ENCODE peak calls at places on chromosomes 6 and 20, in nine cellular contexts. E, R, F, H, X, D, P, J and Y are unnamed samples.

GRCh38 chr6:13066050-13066449 is 262.3 kb downstream of the TBC1D7 start:
- DNase-seq in X (no peak), D (no peak), E (no peak), R (no peak), P (no peak), J (no peak), H (no peak), F (no peak), Y (no peak)

GRCh38 chr6:113920663-113921267 is 50.2 kb downstream of the HDAC2 start:
- DNase-seq in H (no peak), P (no peak), D (no peak), J (no peak), F (no peak), R (no peak), E (no peak), X (no peak), Y (no peak)

GRCh38 chr6:109484161-109484560 is 1.1 kb upstream of the ZBTB24 start:
- DNase-seq in R (peak; percentile 41), E (no peak), X (no peak), D (no peak), F (no peak), H (no peak), J (peak; percentile 23), P (no peak), Y (no peak)

GRCh38 chr6:160276126-160276525 is 17.5 kb upstream of the SLC22A2 start:
- DNase-seq in D (no peak), P (no peak), R (no peak), J (no peak), E (no peak), F (no peak), X (no peak), H (no peak), Y (no peak)

GRCh38 chr6:129577691-129578090 is 132.3 kb downstream of the ARHGAP18 start:
- DNase-seq in P (no peak), X (no peak), D (no peak), E (no peak), J (no peak), H (no peak), F (no peak), R (no peak), Y (no peak)

GRCh38 chr6:78231002-78231401 is 578.2 kb downstream of the MEI4 start:
- DNase-seq in X (no peak), E (no peak), J (no peak), H (no peak), P (no peak), F (no peak), D (no peak), R (no peak), Y (no peak)

GRCh38 chr20:20364747-20365558 is 3.0 kb upstream of the INSM1 start:
- DNase-seq in E (no peak), P (no peak), X (no peak), H (no peak), J (no peak), F (no peak), D (no peak), R (no peak), Y (no peak)

GRCh38 chr6:47042238-47042843 is at the start of gene ADGRF1:
- DNase-seq in X (no peak), E (no peak), P (no peak), R (no peak), F (no peak), H (no peak), J (no peak), D (no peak), Y (no peak)

GRCh38 chr20:53216856-53217576 is 244.9 kb downstream of the TSHZ2 start:
- DNase-seq in X (peak; percentile 58), J (peak; percentile 44), D (peak; percentile 41), E (peak; percentile 74), F (peak; percentile 80), P (peak; percentile 79), R (peak; percentile 6), H (peak; percentile 3), Y (peak; percentile 73)

GRCh38 chr20:53914861-53915458 is 155.4 kb downstream of the BCAS1 start:
- DNase-seq in D (peak; percentile 32), F (no peak), H (no peak), E (no peak), P (no peak), R (peak; percentile 42), J (no peak), X (no peak), Y (no peak)

GRCh38 chr6:53815381-53816119 is 20.7 kb downstream of the LRRC1 start:
- DNase-seq in J (no peak), E (no peak), X (no peak), H (no peak), P (no peak), D (no peak), F (no peak), R (no peak), Y (no peak)

GRCh38 chr6:140857734-140858380 is 1274.9 kb upstream of the GJE1 start:
- DNase-seq in P (no peak), J (peak; percentile 77), H (no peak), R (peak; percentile 65), E (no peak), D (peak; percentile 11), F (no peak), X (peak; percentile 17), Y (no peak)

GRCh38 chr6:135182120-135182992 is 1.2 kb downstream of the MYB start:
- DNase-seq in P (peak; percentile 38), F (peak; percentile 64), X (no peak), H (no peak), E (no peak), D (no peak), R (no peak), J (peak; percentile 44), Y (peak; percentile 47)

GRCh38 chr6:3370361-3371221 is 86.3 kb downstream of the SLC22A23 start:
- DNase-seq in P (peak; percentile 77), R (no peak), D (no peak), F (no peak), X (no peak), E (no peak), J (no peak), H (no peak), Y (no peak)

GRCh38 chr6:159077123-159077522 is 32.3 kb upstream of the TAGAP start:
- DNase-seq in P (no peak), D (no peak), E (no peak), X (no peak), F (no peak), R (no peak), J (no peak), H (no peak), Y (no peak)

GRCh38 chr20:47008842-47009518 is 114.3 kb downstream of the EYA2 start:
- DNase-seq in X (no peak), R (no peak), E (no peak), F (no peak), J (no peak), H (no peak), P (no peak), D (no peak), Y (no peak)

GRCh38 chr20:4813839-4814695 is 92.4 kb downstream of the PRND start:
- DNase-seq in J (no peak), H (no peak), R (peak; percentile 71), P (peak; percentile 88), D (no peak), F (no peak), X (no peak), E (peak; percentile 31), Y (peak; percentile 69)

GRCh38 chr6:166786704-166787293 is 159.7 kb upstream of the RPS6KA2 start:
- DNase-seq in D (peak; percentile 69), H (no peak), F (no peak), J (peak; percentile 83), P (peak; percentile 58), E (peak; percentile 14), R (peak; percentile 83), X (peak; percentile 61), Y (peak; percentile 54)

GRCh38 chr6:35083507-35083906 is 57.6 kb downstream of the TCP11 start:
- DNase-seq in D (no peak), J (no peak), P (no peak), F (no peak), H (no peak), R (no peak), X (peak; percentile 10), E (no peak), Y (no peak)

GRCh38 chr6:104527761-104528415 is 331.8 kb downstream of the HACE1 start:
- DNase-seq in E (no peak), P (no peak), J (peak; percentile 43), D (no peak), F (no peak), X (no peak), R (peak; percentile 62), H (no peak), Y (no peak)

GRCh38 chr6:141464490-141464889 is 668.2 kb upstream of the GJE1 start:
- DNase-seq in R (no peak), D (peak; percentile 60), E (no peak), X (no peak), H (no peak), F (no peak), P (peak; percentile 13), J (peak; percentile 91), Y (no peak)

GRCh38 chr20:40110241-40110910 is 578.7 kb downstream of the MAFB start:
- DNase-seq in X (no peak), F (no peak), J (no peak), R (no peak), E (no peak), H (peak; percentile 21), D (no peak), P (no peak), Y (no peak)

GRCh38 chr6:133218831-133219230 is 22.3 kb upstream of the EYA4 start:
- DNase-seq in R (no peak), D (no peak), P (no peak), E (no peak), H (no peak), X (no peak), J (no peak), F (no peak), Y (no peak)

GRCh38 chr6:95099410-95099809 is 477.9 kb upstream of the MANEA start:
- DNase-seq in D (no peak), E (no peak), X (no peak), H (no peak), J (no peak), P (no peak), R (no peak), F (no peak), Y (no peak)

GRCh38 chr6:119119989-119120388 is 41.5 kb upstream of the FAM184A start:
- DNase-seq in J (peak; percentile 89), R (no peak), X (no peak), P (no peak), E (no peak), H (no peak), F (no peak), D (no peak), Y (no peak)

GRCh38 chr6:80215063-80215462 is 108.6 kb downstream of the BCKDHB start:
- DNase-seq in D (no peak), R (no peak), F (no peak), J (no peak), P (no peak), X (no peak), H (no peak), E (no peak), Y (no peak)

GRCh38 chr20:46964299-46965123 is 69.9 kb downstream of the EYA2 start:
- DNase-seq in R (no peak), X (no peak), J (no peak), H (no peak), P (no peak), E (no peak), D (no peak), F (no peak), Y (no peak)

GRCh38 chr6:45721665-45722064 is 294.0 kb downstream of the CLIC5 start:
- DNase-seq in R (no peak), E (no peak), P (no peak), J (no peak), D (no peak), F (no peak), H (no peak), X (no peak), Y (no peak)

GRCh38 chr20:44271915-44272663 is 25.0 kb downstream of the GDAP1L1 start:
- DNase-seq in P (no peak), E (no peak), D (no peak), F (no peak), R (no peak), J (no peak), X (no peak), H (no peak), Y (no peak)

GRCh38 chr6:38319259-38320255 is 320.2 kb downstream of the BTBD9 start:
- DNase-seq in R (no peak), J (no peak), P (no peak), E (no peak), F (no peak), H (peak; percentile 2), X (no peak), D (no peak), Y (no peak)

GRCh38 chr6:157981395-157982296 is at the start of gene SYNJ2:
- DNase-seq in E (peak; percentile 58), X (peak; percentile 82), D (peak; percentile 73), H (peak; percentile 44), R (peak; percentile 63), P (peak; percentile 87), J (peak; percentile 88), F (peak; percentile 80), Y (peak; percentile 86)